ENCODE peak calls at places on chromosomes 3 and 15, in four cellular contexts. X is SK-N-SH, D is GM12878, N is HepG2. P is an unnamed sample.

GRCh38 chr3:193483988-193484539 is 70.6 kb downstream of the ATP13A4 start:
- DNase-seq in X (no peak), D (no peak), N (no peak), P (no peak)

GRCh38 chr15:50893976-50894375 is 14.5 kb upstream of the AP4E1 start:
- DNase-seq in X (no peak), D (no peak), N (no peak), P (no peak)

GRCh38 chr15:80159811-80160569 is 7.2 kb downstream of the FAH start:
- DNase-seq in X (no peak), D (no peak), N (no peak), P (no peak)

GRCh38 chr3:123193448-123194101 is 8.2 kb upstream of the SEC22A start:
- DNase-seq in X (no peak), D (no peak), N (no peak), P (no peak)

GRCh38 chr3:66444146-66444644 is 56.6 kb downstream of the LRIG1 start:
- DNase-seq in X (no peak), D (no peak), N (no peak), P (no peak)

GRCh38 chr3:7581831-7582230 is 720.9 kb downstream of the GRM7 start:
- DNase-seq in X (no peak), D (no peak), N (no peak), P (no peak)

GRCh38 chr3:100992086-100993033 is 861 bp downstream of the ABI3BP start:
- DNase-seq in X (no peak), D (no peak), N (no peak), P (no peak)

GRCh38 chr3:113590983-113591382 is 58.6 kb downstream of the SIDT1 start:
- DNase-seq in X (no peak), D (no peak), N (no peak), P (no peak)

GRCh38 chr15:77530576-77530975 is 102.1 kb downstream of the LINGO1 start:
- DNase-seq in X (no peak), D (no peak), N (no peak), P (no peak)

GRCh38 chr3:118128886-118129285 is 905.8 kb downstream of the IGSF11 start:
- DNase-seq in X (no peak), D (no peak), N (no peak), P (no peak)

GRCh38 chr15:73392025-73392424 is 23.3 kb upstream of the HCN4 start:
- DNase-seq in X (no peak), D (no peak), N (no peak), P (no peak)

GRCh38 chr3:127542441-127542952 is 48.0 kb downstream of the TPRA1 start:
- DNase-seq in X (no peak), D (no peak), N (peak), P (no peak)

GRCh38 chr3:113169876-113170452 is 41.4 kb upstream of the BOC start:
- DNase-seq in X (no peak), D (no peak), N (no peak), P (no peak)

GRCh38 chr3:178421069-178421468 is 115.2 kb upstream of the KCNMB2 start:
- DNase-seq in X (no peak), D (no peak), N (no peak), P (no peak)

GRCh38 chr15:49035825-49036224 is 10.4 kb downstream of the SECISBP2L start:
- DNase-seq in X (no peak), D (no peak), N (peak), P (no peak)
- H3K4me2 ChIP-seq in X (no peak), D (no peak), N (peak), P (no peak)

DNA sequence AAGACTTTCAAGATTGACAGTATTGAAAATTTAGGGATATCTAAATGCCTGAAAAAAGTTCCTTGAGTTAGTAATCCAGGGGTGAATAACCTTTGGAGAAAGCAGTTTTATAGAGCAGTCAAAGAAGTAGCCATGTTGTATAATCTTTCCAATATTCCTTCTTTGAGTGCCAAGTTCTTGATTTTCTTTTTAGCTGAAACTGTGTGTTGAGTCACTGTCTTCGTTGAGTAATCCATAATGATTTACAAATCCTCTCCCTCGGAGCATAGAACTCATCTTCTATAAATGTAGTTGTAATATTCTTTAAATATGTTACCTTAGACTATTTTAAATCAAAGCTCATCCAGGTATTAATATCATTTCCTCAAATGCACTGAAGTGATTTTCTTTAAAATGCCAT is 135.2 kb downstream of the BBX start:
- DNase-seq in X (no peak), D (no peak), N (no peak), P (no peak)
- TF ChIP-seq NFIC in X (no peak), D (no peak), N (no peak), P (no peak)

GRCh38 chr3:150451329-150452084 is 43.4 kb downstream of the TSC22D2 start:
- DNase-seq in X (no peak), D (no peak), N (no peak), P (peak)

GRCh38 chr3:150453353-150453752 is 45.3 kb downstream of the TSC22D2 start:
- DNase-seq in X (no peak), D (no peak), N (no peak), P (no peak)

GRCh38 chr3:150449169-150449721 is 41.1 kb downstream of the TSC22D2 start:
- DNase-seq in X (no peak), D (no peak), N (no peak), P (peak)

GRCh38 chr3:150447631-150448465 is 39.8 kb downstream of the TSC22D2 start:
- DNase-seq in X (no peak), D (no peak), N (no peak), P (no peak)

DNA sequence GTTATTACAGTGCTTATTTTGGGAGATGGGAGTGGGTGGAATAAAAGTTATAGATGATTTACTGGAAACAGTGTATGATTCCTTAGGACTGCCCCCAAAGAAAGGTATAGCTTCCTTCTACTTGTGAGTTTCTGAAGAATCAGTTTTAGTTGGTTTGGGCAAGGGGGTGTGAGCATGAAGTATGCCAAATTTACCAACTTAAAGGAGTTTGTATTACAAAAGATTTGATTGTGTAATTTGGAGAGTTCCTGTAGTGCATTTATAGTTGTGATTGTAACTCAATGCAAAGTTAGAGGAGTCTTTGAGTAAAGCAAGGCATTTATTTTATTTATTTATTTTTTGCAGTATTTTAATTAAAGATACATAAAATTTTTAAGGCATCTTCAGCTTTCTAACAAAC is 42.8 kb downstream of the TSC22D2 start:
- DNase-seq in X (no peak), D (no peak), N (no peak), P (no peak)
- H3K4me2 ChIP-seq in X (no peak), D (no peak), N (no peak), P (peak)

GRCh38 chr3:175983369-175983768 is 1124.2 kb downstream of the NAALADL2 start:
- DNase-seq in X (no peak), D (no peak), N (no peak), P (no peak)
- TF ChIP-seq NFIC in X (no peak), D (no peak), N (no peak), P (no peak)

DNA sequence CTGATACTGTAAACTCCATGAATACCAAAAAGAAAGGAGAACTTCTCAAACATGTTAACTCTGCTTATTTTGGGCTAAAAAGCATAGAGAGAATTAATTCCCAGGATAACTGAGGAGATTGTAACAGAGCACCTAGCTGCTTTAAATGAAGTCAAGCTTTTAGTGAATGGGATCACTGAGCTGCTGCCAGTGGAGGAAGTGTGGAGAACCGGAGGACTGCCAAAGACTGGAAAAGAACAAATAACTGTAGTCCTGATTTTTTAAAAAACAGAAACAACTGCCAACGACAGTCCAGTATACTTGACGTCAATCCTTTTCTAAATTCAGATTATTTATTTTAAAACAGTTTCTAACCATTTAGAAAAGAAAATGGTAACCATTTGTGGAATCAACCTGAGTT is 3.3 kb downstream of the C3orf70 start:
- DNase-seq in X (no peak), D (no peak), N (no peak), P (no peak)
- H3K4me2 ChIP-seq in X (no peak), D (no peak), N (no peak), P (no peak)

DNA sequence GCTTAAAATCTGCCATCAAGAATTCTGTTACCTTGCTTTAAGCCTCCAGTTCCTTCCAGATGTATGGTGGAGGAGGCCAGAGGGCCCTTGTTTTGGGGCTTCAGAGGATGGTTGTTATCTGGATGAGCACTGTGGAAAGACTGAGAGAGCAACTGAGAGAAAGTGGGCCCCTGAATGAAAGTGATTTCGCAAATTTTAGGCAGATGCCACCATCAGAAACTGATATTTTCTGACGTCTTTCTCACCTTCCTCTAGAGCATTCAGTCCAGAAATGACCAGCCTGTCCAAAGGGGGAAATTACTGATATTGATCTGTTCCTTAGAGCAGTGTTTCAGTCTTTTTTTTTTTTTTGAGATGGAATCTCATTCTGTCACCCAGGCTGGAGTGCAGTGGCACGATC is 13.4 kb downstream of the B3GNT5 start:
- DNase-seq in X (no peak), D (no peak), N (no peak), P (no peak)
- TF ChIP-seq NFIC in X (no peak), D (no peak), N (no peak), P (no peak)

GRCh38 chr3:30629736-30630135 is 23.3 kb downstream of the TGFBR2 start:
- DNase-seq in X (no peak), D (no peak), N (no peak), P (no peak)

GRCh38 chr3:30631237-30631961 is 25.0 kb downstream of the TGFBR2 start:
- DNase-seq in X (no peak), D (no peak), N (peak), P (no peak)

GRCh38 chr3:30630238-30631030 is 24.0 kb downstream of the TGFBR2 start:
- DNase-seq in X (no peak), D (no peak), N (no peak), P (no peak)

GRCh38 chr3:30628188-30628930 is 22.0 kb downstream of the TGFBR2 start:
- DNase-seq in X (no peak), D (no peak), N (no peak), P (no peak)

DNA sequence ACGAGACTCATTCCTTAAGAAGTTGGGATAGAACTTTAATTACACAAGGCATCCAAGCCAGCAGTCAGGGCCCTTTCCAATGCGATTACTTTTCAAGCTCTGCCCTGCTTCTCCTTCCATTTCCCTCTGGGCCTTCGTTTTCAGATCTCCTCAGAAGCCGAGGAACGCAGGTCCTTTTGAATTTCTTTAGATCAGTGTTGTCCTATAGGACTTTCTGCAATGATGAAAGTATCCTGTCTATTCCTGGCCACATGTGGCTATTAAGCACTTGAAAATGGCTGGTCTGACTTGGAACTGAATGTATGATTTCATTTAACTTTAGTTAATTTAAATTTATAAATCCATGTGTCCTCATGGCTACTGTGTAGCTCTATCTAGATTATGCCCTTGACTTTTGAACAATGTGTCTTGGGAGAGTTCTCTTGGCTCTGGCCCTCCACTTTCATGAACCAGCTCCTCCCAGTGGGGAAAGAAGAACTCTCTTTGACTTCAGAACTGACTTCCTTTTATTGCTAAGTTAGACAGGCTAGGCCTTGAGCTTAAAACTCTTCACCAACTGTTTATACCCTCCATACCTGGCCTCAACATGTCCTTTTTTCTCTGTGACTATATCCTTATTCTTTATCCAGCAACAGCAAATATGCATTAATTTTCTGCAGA is 22.7 kb downstream of the TGFBR2 start:
- DNase-seq in X (no peak), D (no peak), N (no peak), P (no peak)
- H3K4me2 ChIP-seq in X (no peak), D (no peak), N (peak), P (no peak)

P was measured in K562.